ENCODE peak calls at places on chromosomes 16 and 17, in five cellular contexts. Q is GM12891; N is ELF-1; J is activated T-helper 1 cell treated with anti-CD3 and anti-CD28 coated beads, Interleukin-12 subunit alpha, Interleukin-12 subunit beta, Interleukin-2, Interleukin-4 antibody, amounts not matched to agents 30 ng/mL and 10 ng/mL and 1 ng/mL, durations not matched to agents 14 hours and 24 hours and 36 hours; W is mucosa of gallbladder. B is an unnamed sample.

GRCh38 chr16:30901201-30902069 is 5.0 kb downstream of the CTF1 start:
- DNase-seq in N (no peak), W (no peak), J (no peak), Q (no peak), B (no peak)

GRCh38 chr16:82460761-82461160 is 166.0 kb upstream of the CDH13 start:
- DNase-seq in N (no peak), Q (no peak), J (no peak), W (no peak), B (no peak)

GRCh38 chr16:81401035-81401950 is 43.3 kb upstream of the CMIP start:
- DNase-seq in N (peak; percentile 53), J (no peak), W (peak; percentile 44), Q (no peak), B (peak; percentile 74)

GRCh38 chr17:27554152-27554551 is 76.8 kb upstream of the LGALS9 start:
- DNase-seq in W (no peak), J (no peak), N (no peak), Q (no peak), B (no peak)

GRCh38 chr17:68455756-68456528 is 1.4 kb downstream of the WIPI1 start:
- DNase-seq in W (peak; percentile 54), J (no peak), N (peak; percentile 43), Q (no peak), B (peak; percentile 86)

GRCh38 chr16:2280981-2281542 is 13.1 kb upstream of the RNPS1 start:
- DNase-seq in N (peak; percentile 57), Q (no peak), J (no peak), W (no peak), B (no peak)

GRCh38 chr16:79639576-79640311 is 39.2 kb upstream of the MAF start:
- DNase-seq in N (peak; percentile 30), W (peak; percentile 15), Q (no peak), J (no peak), B (peak; percentile 91)

GRCh38 chr17:33494156-33494555 is 201.1 kb upstream of the ASIC2 start:
- DNase-seq in Q (no peak), N (peak; percentile 12), J (no peak), W (no peak), B (peak; percentile 90)

GRCh38 chr17:74280093-74280513 is 6.1 kb downstream of the DNAI2 start:
- DNase-seq in W (no peak), J (peak; percentile 61), N (no peak), Q (peak; percentile 73), B (no peak)

GRCh38 chr16:31201511-31202401 is 804 bp downstream of the PYCARD start:
- DNase-seq in J (peak; percentile 37), W (no peak), N (peak; percentile 75), Q (peak; percentile 73), B (no peak)

GRCh38 chr17:39553326-39553945 is 54.3 kb downstream of the NEUROD2 start:
- DNase-seq in W (no peak), Q (no peak), J (no peak), N (no peak), B (peak; percentile 51)

GRCh38 chr16:11743308-11744074 is 834 bp upstream of the TXNDC11 start:
- DNase-seq in J (peak; percentile 16), Q (no peak), W (peak; percentile 31), N (no peak), B (peak; percentile 66)

GRCh38 chr16:15993946-15994665 is 44.7 kb downstream of the ABCC1 start:
- DNase-seq in N (no peak), W (no peak), Q (no peak), J (no peak), B (no peak)

GRCh38 chr16:30151091-30151490 is 28.1 kb upstream of the MAPK3 start:
- DNase-seq in N (no peak), J (no peak), W (no peak), Q (no peak), B (no peak)

GRCh38 chr17:6786618-6787017 is 10.6 kb downstream of the FBXO39 start:
- DNase-seq in J (no peak), N (no peak), Q (no peak), W (no peak), B (peak; percentile 56)

GRCh38 chr17:19010729-19011505 is 6.4 kb upstream of the FAM83G start:
- DNase-seq in W (peak; percentile 38), N (peak; percentile 73), Q (no peak), J (no peak), B (peak; percentile 52)

GRCh38 chr17:19457830-19458271 is 46.8 kb downstream of the RNF112 start:
- DNase-seq in N (peak; percentile 73), J (no peak), Q (no peak), W (no peak), B (no peak)

GRCh38 chr17:56595831-56596740 is 2.6 kb downstream of the NOG start:
- DNase-seq in N (peak; percentile 76), Q (no peak), W (no peak), J (no peak), B (peak; percentile 48)

GRCh38 chr16:74558873-74559272 is 48.0 kb downstream of the GLG1 start:
- DNase-seq in W (no peak), Q (no peak), N (no peak), J (no peak), B (no peak)

GRCh38 chr17:30942311-30943079 is 20.8 kb downstream of the ADAP2 start:
- DNase-seq in Q (no peak), W (no peak), N (no peak), J (no peak), B (peak; percentile 48)

GRCh38 chr17:8693328-8693727 is 51.3 kb downstream of the CCDC42 start:
- DNase-seq in J (no peak), W (no peak), Q (no peak), N (peak; percentile 52), B (no peak)

B was measured in kidney tubule cell.